ENCODE peak calls at places on chromosomes 4 and X, in nine cellular contexts. One of them, this sample, is unnamed.

GRCh38 chr4:57184378-57185031 is 74.3 kb upstream of the IGFBP7 start:
- DNase-seq in testis: no peak
- DNase-seq in right cardiac atrium: no peak
- DNase-seq in CD4-positive, CD25-positive, alpha-beta regulatory T cell: no peak
- DNase-seq in breast epithelium: no peak
- DNase-seq in lung: no peak
- DNase-seq in tibial artery: no peak
- DNase-seq in substantia nigra: no peak
- DNase-seq in Peyer's patch: no peak
- DNase-seq in this sample: no peak

GRCh38 chr4:3416821-3417221 is 24.9 kb upstream of the HGFAC start:
- DNase-seq in testis: no peak
- DNase-seq in right cardiac atrium: peak
- DNase-seq in CD4-positive, CD25-positive, alpha-beta regulatory T cell: no peak
- DNase-seq in breast epithelium: no peak
- DNase-seq in lung: no peak
- DNase-seq in tibial artery: peak
- DNase-seq in substantia nigra: no peak
- DNase-seq in Peyer's patch: peak
- DNase-seq in this sample: no peak

GRCh38 chr4:87961993-87962791 is 13.3 kb upstream of the SPP1 start:
- DNase-seq in testis: no peak
- DNase-seq in right cardiac atrium: no peak
- DNase-seq in CD4-positive, CD25-positive, alpha-beta regulatory T cell: no peak
- DNase-seq in breast epithelium: no peak
- DNase-seq in lung: no peak
- DNase-seq in tibial artery: no peak
- DNase-seq in substantia nigra: no peak
- DNase-seq in Peyer's patch: no peak
- DNase-seq in this sample: no peak

GRCh38 chrX:136261316-136261715 is 10.1 kb upstream of the MAP7D3 start:
- DNase-seq in testis: no peak
- DNase-seq in right cardiac atrium: no peak
- DNase-seq in CD4-positive, CD25-positive, alpha-beta regulatory T cell: no peak
- DNase-seq in breast epithelium: no peak
- DNase-seq in lung: no peak
- DNase-seq in tibial artery: no peak
- DNase-seq in substantia nigra: no peak
- DNase-seq in Peyer's patch: no peak
- DNase-seq in this sample: no peak

GRCh38 chr4:169250796-169251195 is 20.0 kb downstream of the SH3RF1 start:
- DNase-seq in testis: no peak
- DNase-seq in right cardiac atrium: no peak
- DNase-seq in CD4-positive, CD25-positive, alpha-beta regulatory T cell: no peak
- DNase-seq in breast epithelium: no peak
- DNase-seq in lung: no peak
- DNase-seq in tibial artery: no peak
- DNase-seq in substantia nigra: no peak
- DNase-seq in Peyer's patch: no peak
- DNase-seq in this sample: no peak

GRCh38 chrX:153907456-153907855 is 3.0 kb downstream of the AVPR2 start:
- DNase-seq in testis: no peak
- DNase-seq in right cardiac atrium: no peak
- DNase-seq in CD4-positive, CD25-positive, alpha-beta regulatory T cell: no peak
- DNase-seq in breast epithelium: no peak
- DNase-seq in lung: no peak
- DNase-seq in tibial artery: no peak
- DNase-seq in substantia nigra: no peak
- DNase-seq in Peyer's patch: no peak
- DNase-seq in this sample: no peak

GRCh38 chr4:16052939-16053338 is 30.9 kb downstream of the PROM1 start:
- DNase-seq in testis: no peak
- DNase-seq in right cardiac atrium: no peak
- DNase-seq in CD4-positive, CD25-positive, alpha-beta regulatory T cell: no peak
- DNase-seq in breast epithelium: no peak
- DNase-seq in lung: no peak
- DNase-seq in tibial artery: no peak
- DNase-seq in substantia nigra: no peak
- DNase-seq in Peyer's patch: no peak
- DNase-seq in this sample: no peak

GRCh38 chr4:105555409-105555808 is 3.0 kb downstream of the ARHGEF38 start:
- DNase-seq in testis: no peak
- DNase-seq in right cardiac atrium: no peak
- DNase-seq in CD4-positive, CD25-positive, alpha-beta regulatory T cell: no peak
- DNase-seq in breast epithelium: no peak
- DNase-seq in lung: no peak
- DNase-seq in tibial artery: no peak
- DNase-seq in substantia nigra: no peak
- DNase-seq in Peyer's patch: no peak
- DNase-seq in this sample: no peak

GRCh38 chr4:74453037-74453635 is 8.2 kb downstream of the AREG start:
- DNase-seq in testis: no peak
- DNase-seq in right cardiac atrium: no peak
- DNase-seq in CD4-positive, CD25-positive, alpha-beta regulatory T cell: no peak
- DNase-seq in breast epithelium: no peak
- DNase-seq in lung: no peak
- DNase-seq in tibial artery: no peak
- DNase-seq in substantia nigra: no peak
- DNase-seq in Peyer's patch: no peak
- DNase-seq in this sample: no peak

GRCh38 chr4:96164814-96165351 is 325.0 kb downstream of the PDHA2 start:
- DNase-seq in testis: no peak
- DNase-seq in right cardiac atrium: no peak
- DNase-seq in CD4-positive, CD25-positive, alpha-beta regulatory T cell: no peak
- DNase-seq in breast epithelium: no peak
- DNase-seq in lung: no peak
- DNase-seq in tibial artery: no peak
- DNase-seq in substantia nigra: no peak
- DNase-seq in Peyer's patch: no peak
- DNase-seq in this sample: peak

GRCh38 chr4:121711263-121712000 is 14.7 kb upstream of the ANXA5 start:
- DNase-seq in testis: peak
- DNase-seq in right cardiac atrium: peak
- DNase-seq in CD4-positive, CD25-positive, alpha-beta regulatory T cell: no peak
- DNase-seq in breast epithelium: peak
- DNase-seq in lung: peak
- DNase-seq in tibial artery: peak
- DNase-seq in substantia nigra: peak
- DNase-seq in Peyer's patch: peak
- DNase-seq in this sample: peak

GRCh38 chr4:110165382-110166285 is 32.8 kb downstream of the ELOVL6 start:
- DNase-seq in testis: no peak
- DNase-seq in right cardiac atrium: no peak
- DNase-seq in CD4-positive, CD25-positive, alpha-beta regulatory T cell: peak
- DNase-seq in breast epithelium: no peak
- DNase-seq in lung: no peak
- DNase-seq in tibial artery: no peak
- DNase-seq in substantia nigra: no peak
- DNase-seq in Peyer's patch: no peak
- DNase-seq in this sample: peak

DNA sequence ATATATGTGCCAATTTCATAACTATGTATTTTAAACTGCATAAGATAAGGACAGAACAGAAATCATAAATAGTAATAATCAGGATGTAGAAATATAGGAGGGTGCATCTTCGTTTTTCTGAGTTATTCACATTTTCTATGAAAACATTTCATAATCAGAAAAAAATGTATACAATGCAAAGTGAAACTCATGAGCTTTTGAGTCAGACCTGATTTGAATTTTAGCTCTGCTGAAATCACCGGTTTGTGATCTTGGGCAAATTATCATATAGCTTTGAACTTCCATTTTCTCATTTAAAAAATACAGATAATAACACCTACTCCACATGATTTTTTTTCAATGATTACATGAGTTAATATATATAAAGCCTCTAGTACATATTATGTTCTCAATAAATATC is 106.9 kb downstream of the KDR start:
- DNase-seq in testis: no peak
- DNase-seq in right cardiac atrium: no peak
- DNase-seq in CD4-positive, CD25-positive, alpha-beta regulatory T cell: no peak
- DNase-seq in breast epithelium: no peak
- DNase-seq in lung: no peak
- DNase-seq in tibial artery: no peak
- DNase-seq in substantia nigra: no peak
- DNase-seq in Peyer's patch: no peak
- DNase-seq in this sample: no peak
- H3K27ac ChIP-seq in testis: no peak
- H3K27ac ChIP-seq in right cardiac atrium: no peak
- H3K27ac ChIP-seq in CD4-positive, CD25-positive, alpha-beta regulatory T cell: no peak
- H3K27ac ChIP-seq in breast epithelium: no peak
- H3K27ac ChIP-seq in lung: no peak
- H3K27ac ChIP-seq in tibial artery: no peak
- H3K27ac ChIP-seq in substantia nigra: no peak
- H3K27ac ChIP-seq in Peyer's patch: no peak
- H3K27ac ChIP-seq in this sample: no peak

DNA sequence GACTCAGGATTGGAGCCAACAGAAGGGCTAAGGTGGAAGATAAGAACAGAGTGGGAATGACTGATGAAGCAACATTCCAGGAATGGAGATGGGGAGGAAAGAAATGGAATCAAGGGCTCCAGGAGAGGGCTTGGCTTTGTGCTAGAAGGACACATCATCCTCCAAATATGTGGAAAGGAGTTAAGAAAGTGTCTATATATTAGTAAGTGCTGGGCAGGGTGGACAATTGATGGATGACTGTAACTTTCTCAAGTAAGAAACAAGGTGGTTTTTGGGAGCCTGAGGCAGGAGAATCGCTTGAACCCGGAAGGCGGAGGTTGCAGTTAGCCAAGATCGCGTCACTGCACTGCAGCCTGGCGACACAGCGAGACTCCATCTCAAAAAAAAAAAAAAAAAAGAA is 71.6 kb upstream of the NFKB1 start:
- DNase-seq in testis: no peak
- DNase-seq in right cardiac atrium: peak
- DNase-seq in CD4-positive, CD25-positive, alpha-beta regulatory T cell: no peak
- DNase-seq in breast epithelium: no peak
- DNase-seq in lung: no peak
- DNase-seq in tibial artery: no peak
- DNase-seq in substantia nigra: no peak
- DNase-seq in Peyer's patch: no peak
- DNase-seq in this sample: peak
- H3K27ac ChIP-seq in testis: no peak
- H3K27ac ChIP-seq in right cardiac atrium: no peak
- H3K27ac ChIP-seq in CD4-positive, CD25-positive, alpha-beta regulatory T cell: no peak
- H3K27ac ChIP-seq in breast epithelium: no peak
- H3K27ac ChIP-seq in lung: no peak
- H3K27ac ChIP-seq in tibial artery: no peak
- H3K27ac ChIP-seq in substantia nigra: no peak
- H3K27ac ChIP-seq in Peyer's patch: no peak
- H3K27ac ChIP-seq in this sample: peak

DNA sequence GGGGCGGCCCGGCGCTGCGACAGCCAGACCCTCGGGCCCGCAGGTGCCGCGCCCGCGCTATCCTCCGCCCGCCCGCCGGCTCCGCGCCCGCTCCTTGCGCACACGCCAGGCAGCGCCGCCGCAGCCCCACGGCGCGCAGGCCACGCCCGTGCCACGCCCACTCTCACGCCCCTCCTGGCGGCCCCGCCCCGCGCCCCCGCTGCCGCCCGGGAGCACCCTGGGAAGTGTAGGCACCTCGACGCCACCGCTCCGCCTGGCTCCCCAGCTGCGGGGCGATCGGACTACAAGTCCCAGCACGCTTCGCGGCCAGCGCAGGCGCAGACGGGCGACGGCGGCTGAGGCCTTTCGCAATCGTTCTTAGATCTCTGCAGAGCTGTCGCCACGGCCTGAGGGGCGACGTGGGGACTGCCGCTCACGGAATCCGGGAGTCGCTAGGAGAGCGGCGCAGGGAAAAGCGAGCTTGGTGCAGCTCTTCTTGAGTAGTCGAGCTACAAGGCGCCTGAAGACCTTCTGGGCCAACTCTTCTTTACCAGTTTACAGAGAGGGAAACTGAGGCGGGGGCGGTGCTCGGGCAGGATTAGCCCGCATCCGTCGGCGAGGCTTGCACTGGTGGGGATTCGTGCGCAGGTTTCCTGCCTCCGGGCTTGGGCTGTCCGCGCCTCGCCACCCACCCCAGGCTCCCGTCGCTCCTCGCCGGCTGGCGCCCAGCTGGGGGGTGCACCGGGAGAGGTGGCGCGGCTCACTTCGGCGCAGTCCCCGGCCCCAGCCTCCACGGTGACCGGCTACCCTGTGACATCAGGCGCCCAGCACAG is at the start of gene ABLIM2:
- DNase-seq in testis: peak
- DNase-seq in right cardiac atrium: peak
- DNase-seq in CD4-positive, CD25-positive, alpha-beta regulatory T cell: peak
- DNase-seq in breast epithelium: peak
- DNase-seq in lung: peak
- DNase-seq in tibial artery: peak
- DNase-seq in substantia nigra: peak
- DNase-seq in Peyer's patch: peak
- DNase-seq in this sample: peak
- H3K27ac ChIP-seq in testis: no peak
- H3K27ac ChIP-seq in right cardiac atrium: peak
- H3K27ac ChIP-seq in CD4-positive, CD25-positive, alpha-beta regulatory T cell: peak
- H3K27ac ChIP-seq in breast epithelium: no peak
- H3K27ac ChIP-seq in lung: peak
- H3K27ac ChIP-seq in tibial artery: peak
- H3K27ac ChIP-seq in substantia nigra: peak
- H3K27ac ChIP-seq in Peyer's patch: peak
- H3K27ac ChIP-seq in this sample: no peak

GRCh38 chr4:8540072-8540471 is 40.1 kb upstream of the GPR78 start:
- DNase-seq in testis: no peak
- DNase-seq in right cardiac atrium: no peak
- DNase-seq in CD4-positive, CD25-positive, alpha-beta regulatory T cell: peak
- DNase-seq in breast epithelium: no peak
- DNase-seq in lung: no peak
- DNase-seq in tibial artery: peak
- DNase-seq in substantia nigra: no peak
- DNase-seq in Peyer's patch: peak
- DNase-seq in this sample: no peak
- H3K27ac ChIP-seq in testis: no peak
- H3K27ac ChIP-seq in right cardiac atrium: no peak
- H3K27ac ChIP-seq in CD4-positive, CD25-positive, alpha-beta regulatory T cell: no peak
- H3K27ac ChIP-seq in breast epithelium: no peak
- H3K27ac ChIP-seq in lung: no peak
- H3K27ac ChIP-seq in tibial artery: no peak
- H3K27ac ChIP-seq in substantia nigra: no peak
- H3K27ac ChIP-seq in Peyer's patch: no peak
- H3K27ac ChIP-seq in this sample: no peak

DNA sequence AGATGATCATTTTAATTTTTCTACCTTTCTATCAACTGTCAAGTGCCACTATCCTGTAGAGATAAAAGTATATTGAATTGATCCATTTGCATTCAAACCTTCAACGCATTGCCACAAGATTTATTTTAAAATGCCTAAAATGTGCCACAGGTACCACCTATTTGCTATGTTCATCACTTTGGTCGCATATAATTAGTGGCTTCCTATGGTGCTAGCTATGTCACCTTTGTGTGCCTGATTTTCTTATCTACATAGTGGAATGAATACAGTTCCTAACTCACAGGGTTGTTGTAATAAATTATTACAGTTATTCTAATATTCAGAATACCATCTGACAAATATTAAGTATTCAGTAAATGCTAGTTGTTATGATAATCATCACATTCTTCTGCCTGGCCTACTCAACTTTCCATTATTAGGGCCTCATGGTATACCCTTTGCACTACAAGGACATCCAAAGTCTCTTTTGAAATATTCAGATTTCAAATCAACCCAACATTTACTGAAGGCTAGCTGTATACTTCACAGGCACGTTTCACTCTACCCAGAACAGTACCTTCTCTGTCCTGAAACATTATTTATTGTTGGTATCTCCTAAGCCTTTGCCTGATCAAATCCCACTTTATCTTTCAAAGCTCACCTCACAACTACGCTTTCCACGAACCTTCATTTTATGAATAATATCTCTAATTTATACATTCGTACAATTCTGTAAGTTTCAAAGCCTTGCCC is 62.4 kb downstream of the ANXA10 start:
- DNase-seq in testis: no peak
- DNase-seq in right cardiac atrium: no peak
- DNase-seq in CD4-positive, CD25-positive, alpha-beta regulatory T cell: peak
- DNase-seq in breast epithelium: no peak
- DNase-seq in lung: no peak
- DNase-seq in tibial artery: no peak
- DNase-seq in substantia nigra: no peak
- DNase-seq in Peyer's patch: no peak
- DNase-seq in this sample: no peak
- H3K27ac ChIP-seq in testis: no peak
- H3K27ac ChIP-seq in right cardiac atrium: no peak
- H3K27ac ChIP-seq in CD4-positive, CD25-positive, alpha-beta regulatory T cell: no peak
- H3K27ac ChIP-seq in breast epithelium: no peak
- H3K27ac ChIP-seq in lung: no peak
- H3K27ac ChIP-seq in tibial artery: no peak
- H3K27ac ChIP-seq in substantia nigra: no peak
- H3K27ac ChIP-seq in Peyer's patch: no peak
- H3K27ac ChIP-seq in this sample: no peak

This sample was measured in SJSA1.